ENCODE peak calls at places on chromosomes 12 and 14, in seven cellular contexts. J, X, B, E, K, U and A are unnamed samples.

GRCh38 chr12:3168775-3169221 is 91.6 kb downstream of the TSPAN9 start:
- DNase-seq in J (peak; percentile 99), X (no peak), B (peak; percentile 76), E (peak; percentile 33), K (no peak), U (peak; percentile 88), A (peak; percentile 98)

GRCh38 chr14:32473476-32473875 is 144.4 kb downstream of the AKAP6 start:
- DNase-seq in J (no peak), X (no peak), B (peak; percentile 76), E (no peak), K (no peak), U (peak; percentile 28), A (no peak)

GRCh38 chr12:90335561-90335960 is 619.4 kb downstream of the CCER1 start:
- DNase-seq in J (no peak), X (no peak), B (no peak), E (no peak), K (no peak), U (no peak), A (no peak)

GRCh38 chr12:118034429-118035193 is 18.1 kb downstream of the RFC5 start:
- DNase-seq in J (peak; percentile 60), X (no peak), B (peak; percentile 70), E (no peak), K (peak; percentile 55), U (peak; percentile 89), A (peak; percentile 60)

GRCh38 chr12:39605996-39606395 is 13.6 kb downstream of the ABCD2 start:
- DNase-seq in J (no peak), X (no peak), B (peak; percentile 62), E (no peak), K (no peak), U (peak; percentile 58), A (peak; percentile 63)

GRCh38 chr12:117900561-117900960 is 68.2 kb downstream of the KSR2 start:
- DNase-seq in J (peak; percentile 8), X (no peak), B (no peak), E (no peak), K (no peak), U (peak; percentile 87), A (no peak)

GRCh38 chr14:32986791-32987545 is 48.3 kb downstream of the NPAS3 start:
- DNase-seq in J (no peak), X (peak; percentile 52), B (peak; percentile 79), E (no peak), K (no peak), U (peak; percentile 77), A (peak; percentile 63)

GRCh38 chr12:109732321-109733305 is 19.0 kb downstream of the FAM222A start:
- DNase-seq in J (no peak), X (no peak), B (no peak), E (no peak), K (peak; percentile 22), U (no peak), A (no peak)

GRCh38 chr14:41925409-41925808 is 318.7 kb downstream of the LRFN5 start:
- DNase-seq in J (peak; percentile 1), X (peak; percentile 12), B (peak; percentile 37), E (no peak), K (no peak), U (no peak), A (peak; percentile 18)

GRCh38 chr12:110600254-110600653 is 13.7 kb upstream of the TCTN1 start:
- DNase-seq in J (peak; percentile 72), X (no peak), B (peak; percentile 46), E (no peak), K (no peak), U (peak; percentile 91), A (peak; percentile 75)

GRCh38 chr14:99791476-99792283 is 1.5 kb upstream of the EML1 start:
- DNase-seq in J (no peak), X (no peak), B (no peak), E (no peak), K (no peak), U (no peak), A (no peak)
- H2BK120ac ChIP-seq in J (peak overlapping the region; percentile 60), X (no peak overlapping the region), B (no peak overlapping the region), E (no peak overlapping the region), K (no peak overlapping the region), U (no peak overlapping the region), A (peak overlapping the region; percentile 50)

GRCh38 chr14:76901171-76902055 is 75.2 kb downstream of the LRRC74A start:
- DNase-seq in J (peak; percentile 9), X (no peak), B (no peak), E (no peak), K (no peak), U (no peak), A (no peak)
- H2BK120ac ChIP-seq in J (peak overlapping the region; percentile 50), X (no peak overlapping the region), B (no peak overlapping the region), E (no peak overlapping the region), K (no peak overlapping the region), U (no peak overlapping the region), A (no peak overlapping the region)

GRCh38 chr12:71945883-71946282 is 7.2 kb downstream of the TPH2 start:
- DNase-seq in J (no peak), X (no peak), B (no peak), E (no peak), K (no peak), U (no peak), A (no peak)
- H2BK120ac ChIP-seq in J (no peak overlapping the region), X (no peak overlapping the region), B (no peak overlapping the region), E (no peak overlapping the region), K (no peak overlapping the region), U (no peak overlapping the region), A (no peak overlapping the region)

DNA sequence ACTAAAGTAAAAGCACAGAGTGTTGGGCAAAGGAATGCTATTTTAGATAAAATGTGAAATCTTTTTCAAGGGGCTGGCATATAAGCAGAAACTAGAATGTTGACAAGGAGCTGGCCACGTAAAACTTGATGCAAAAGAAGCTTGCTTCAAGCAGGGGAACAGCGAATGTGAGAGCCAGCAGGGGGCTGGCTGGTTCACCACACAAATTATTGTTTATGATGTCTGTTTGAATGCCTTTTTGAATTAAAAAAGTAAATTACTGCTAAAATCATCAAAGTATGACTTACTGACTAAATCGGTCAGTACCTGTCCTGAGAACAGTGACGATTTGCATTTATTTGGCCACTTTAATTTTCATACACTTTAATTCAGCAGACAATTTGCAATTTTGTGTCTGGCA is 38.9 kb upstream of the TMTC2 start:
- DNase-seq in J (no peak), X (no peak), B (no peak), E (no peak), K (no peak), U (no peak), A (no peak)
- H2BK120ac ChIP-seq in J (no peak overlapping the region), X (no peak overlapping the region), B (no peak overlapping the region), E (no peak overlapping the region), K (no peak overlapping the region), U (no peak overlapping the region), A (no peak overlapping the region)